ENCODE peak calls at places on chromosomes 16 and 17, in four cellular contexts. J, D, Q and M are unnamed samples.

GRCh38 chr17:48612854-48613691 is 2.0 kb downstream of the HOXB8 start:
- DNase-seq in J (peak; percentile 79), D (peak; percentile 88), Q (peak; percentile 15), M (no peak)

GRCh38 chr17:32445976-32446375 is 1.7 kb downstream of the PSMD11 start:
- DNase-seq in D (no peak), Q (no peak), J (peak; percentile 30), M (no peak)

GRCh38 chr16:89471225-89471624 is 19.1 kb downstream of the ANKRD11 start:
- DNase-seq in Q (no peak), D (no peak), J (no peak), M (no peak)

GRCh38 chr16:21953541-21953902 is 361 bp downstream of the UQCRC2 start:
- DNase-seq in J (no peak), D (no peak), Q (no peak), M (no peak)

GRCh38 chr17:66461343-66461995 is 159.1 kb downstream of the PRKCA start:
- DNase-seq in Q (no peak), J (no peak), D (no peak), M (no peak)

GRCh38 chr17:78748730-78749317 is 33.2 kb downstream of the CYTH1 start:
- DNase-seq in Q (peak; percentile 83), J (no peak), D (no peak), M (peak; percentile 74)

GRCh38 chr17:72111374-72111773 is 9.4 kb upstream of the SOX9 start:
- DNase-seq in D (peak; percentile 86), Q (no peak), J (no peak), M (no peak)

GRCh38 chr16:77190190-77190477 is 856 bp upstream of the MON1B start:
- DNase-seq in Q (no peak), D (no peak), J (no peak), M (no peak)

GRCh38 chr17:67109111-67109510 is 64.8 kb downstream of the CACNG1 start:
- DNase-seq in Q (no peak), J (no peak), D (no peak), M (no peak)

GRCh38 chr16:87140211-87141200 is 176.7 kb downstream of the C16orf95 start:
- DNase-seq in J (no peak), Q (no peak), D (no peak), M (no peak)

GRCh38 chr16:85296859-85297698 is 184.8 kb upstream of the CIBAR2 start:
- DNase-seq in J (peak; percentile 53), Q (peak; percentile 52), D (peak; percentile 72), M (no peak)

GRCh38 chr17:15306406-15306970 is 34.9 kb downstream of the TEKT3 start:
- DNase-seq in D (no peak), Q (no peak), J (no peak), M (no peak)

GRCh38 chr16:12625068-12625467 is 178.6 kb downstream of the CPPED1 start:
- DNase-seq in D (no peak), J (no peak), Q (no peak), M (no peak)

GRCh38 chr17:34168989-34169388 is 86.1 kb upstream of the CCL2 start:
- DNase-seq in J (no peak), D (no peak), Q (no peak), M (no peak)

GRCh38 chr16:84720180-84720579 is 20.4 kb downstream of the USP10 start:
- DNase-seq in Q (no peak), D (peak; percentile 71), J (no peak), M (no peak)

GRCh38 chr16:88408561-88408960 is 25.8 kb downstream of the ZNF469 start:
- DNase-seq in J (no peak), D (no peak), Q (no peak), M (no peak)

GRCh38 chr16:10388987-10389386 is 3.1 kb downstream of the ATF7IP2 start:
- DNase-seq in D (no peak), Q (no peak), J (no peak), M (no peak)

GRCh38 chr17:47869114-47869513 is 18.2 kb upstream of the SP6 start:
- DNase-seq in Q (no peak), J (no peak), D (no peak), M (no peak)

GRCh38 chr17:53627511-53627910 is 195.2 kb upstream of the KIF2B start:
- DNase-seq in J (peak; percentile 26), D (no peak), Q (no peak), M (no peak)

GRCh38 chr16:14496047-14496770 is 133.9 kb downstream of the PARN start:
- DNase-seq in J (no peak), Q (no peak), D (no peak), M (no peak)

GRCh38 chr17:43406676-43407645 is 8.2 kb downstream of the ARL4D start:
- DNase-seq in D (no peak), Q (no peak), J (peak; percentile 72), M (no peak)

GRCh38 chr17:73360961-73361761 is 49.4 kb upstream of the CDC42EP4 start:
- DNase-seq in Q (no peak), J (no peak), D (no peak), M (no peak)

GRCh38 chr17:3447625-3448024 is 14.0 kb upstream of the OR1E2 start:
- DNase-seq in Q (peak; percentile 6), J (peak; percentile 52), D (no peak), M (no peak)

GRCh38 chr16:9123871-9124270 is 32.4 kb downstream of the HAPSTR1 start:
- DNase-seq in Q (no peak), J (peak; percentile 80), D (no peak), M (no peak)

GRCh38 chr17:1379930-1380313 is 20.1 kb downstream of the YWHAE start:
- DNase-seq in Q (no peak), J (no peak), D (no peak), M (peak; percentile 74)

GRCh38 chr16:57512296-57513001 is 23.9 kb downstream of the CCDC102A start:
- DNase-seq in D (peak; percentile 3), J (no peak), Q (no peak), M (no peak)

GRCh38 chr16:10521681-10522274 is 58.6 kb downstream of the EMP2 start:
- DNase-seq in D (peak; percentile 75), Q (peak; percentile 79), J (peak; percentile 69), M (no peak)

GRCh38 chr17:65115721-65116312 is 21.4 kb upstream of the RGS9 start:
- DNase-seq in Q (no peak), D (no peak), J (no peak), M (no peak)

GRCh38 chr16:1458336-1458976 is 14.1 kb upstream of the CCDC154 start:
- DNase-seq in J (no peak), D (no peak), Q (no peak), M (no peak)

GRCh38 chr17:76726766-76727718 is at the start of gene METTL23:
- DNase-seq in D (peak; percentile 89), Q (peak; percentile 68), J (peak; percentile 81), M (no peak)

GRCh38 chr17:81050645-81051625 is 16.0 kb downstream of the BAIAP2 start:
- DNase-seq in Q (no peak), J (no peak), D (no peak), M (no peak)

GRCh38 chr16:68526143-68526781 is 12.8 kb upstream of the ZFP90 start:
- DNase-seq in Q (peak; percentile 90), J (peak; percentile 15), D (no peak), M (no peak)

GRCh38 chr17:7330099-7331015 is 1.2 kb upstream of the NEURL4 start:
- DNase-seq in Q (peak; percentile 76), J (peak; percentile 90), D (peak; percentile 94), M (no peak)

GRCh38 chr17:44533533-44534246 is 23.6 kb upstream of the FZD2 start:
- DNase-seq in Q (peak; percentile 81), D (peak; percentile 94), J (peak; percentile 93), M (no peak)
- TF ChIP-seq PBX3 in Q (no peak), D (no peak), J (no peak), M (no peak)

GRCh38 chr17:82315703-82316358 is 1.6 kb downstream of the CD7 start:
- DNase-seq in J (no peak), D (no peak), Q (no peak), M (no peak)

GRCh38 chr17:82316651-82317393 is 586 bp downstream of the CD7 start:
- DNase-seq in J (no peak), Q (no peak), D (no peak), M (no peak)

GRCh38 chr17:82318772-82319606 is 1.6 kb upstream of the CD7 start:
- DNase-seq in Q (no peak), J (no peak), D (no peak), M (no peak)

GRCh38 chr17:82318169-82318498 is 726 bp upstream of the CD7 start:
- DNase-seq in D (no peak), Q (no peak), J (no peak), M (no peak)

DNA sequence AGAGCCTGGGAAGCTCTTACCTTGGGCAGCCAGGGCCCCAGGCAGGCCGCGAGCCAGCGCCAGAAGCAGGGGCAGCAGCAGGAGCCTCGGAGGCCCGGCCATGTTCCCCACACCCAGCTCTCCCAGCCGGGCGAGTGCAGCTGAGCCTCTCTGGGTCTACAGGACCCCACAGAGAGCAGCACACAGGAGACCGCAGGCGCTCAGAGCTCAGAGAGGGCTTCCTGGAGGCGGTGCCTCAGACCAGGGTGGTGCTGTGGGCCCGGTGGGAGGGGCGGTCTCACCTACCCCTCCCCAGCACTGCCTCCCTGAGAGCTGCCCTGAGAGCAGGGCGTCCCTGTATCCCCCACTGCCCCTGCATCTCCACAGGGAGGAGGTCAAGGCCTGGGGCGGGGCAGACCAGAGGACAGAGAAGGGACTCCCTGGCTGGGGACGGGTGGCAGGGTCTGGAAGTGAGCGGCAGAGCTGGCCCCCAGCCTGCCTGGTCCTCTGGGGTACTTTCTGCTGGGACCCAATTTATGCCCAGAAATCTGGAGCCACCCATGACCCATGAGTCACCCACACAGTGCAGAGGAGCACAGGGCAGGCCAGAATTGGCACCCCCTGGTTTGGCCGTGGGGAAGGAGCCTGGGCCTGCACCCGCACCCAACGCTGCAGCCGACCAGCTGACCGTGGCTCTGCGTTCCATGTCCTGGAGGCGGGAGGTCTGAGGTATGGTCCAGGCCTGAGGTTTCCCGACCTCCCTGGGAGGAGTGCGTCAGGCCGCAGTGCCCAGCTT is at the start of gene CD7:
- DNase-seq in J (no peak), D (no peak), Q (peak; percentile 64), M (no peak)
- TF ChIP-seq PBX3 in J (no peak), D (no peak), Q (no peak), M (no peak)

GRCh38 chr17:35893751-35894150 is 13.6 kb upstream of the CCL5 start:
- DNase-seq in D (no peak), J (no peak), Q (no peak), M (no peak)

GRCh38 chr17:35898283-35899070 is 18.3 kb upstream of the CCL5 start:
- DNase-seq in J (peak; percentile 40), Q (no peak), D (no peak), M (no peak)

GRCh38 chr17:35895602-35896001 is 15.4 kb upstream of the CCL5 start:
- DNase-seq in D (no peak), J (no peak), Q (no peak), M (no peak)

GRCh38 chr17:35894206-35894605 is 14.0 kb upstream of the CCL5 start:
- DNase-seq in Q (no peak), J (no peak), D (no peak), M (no peak)

DNA sequence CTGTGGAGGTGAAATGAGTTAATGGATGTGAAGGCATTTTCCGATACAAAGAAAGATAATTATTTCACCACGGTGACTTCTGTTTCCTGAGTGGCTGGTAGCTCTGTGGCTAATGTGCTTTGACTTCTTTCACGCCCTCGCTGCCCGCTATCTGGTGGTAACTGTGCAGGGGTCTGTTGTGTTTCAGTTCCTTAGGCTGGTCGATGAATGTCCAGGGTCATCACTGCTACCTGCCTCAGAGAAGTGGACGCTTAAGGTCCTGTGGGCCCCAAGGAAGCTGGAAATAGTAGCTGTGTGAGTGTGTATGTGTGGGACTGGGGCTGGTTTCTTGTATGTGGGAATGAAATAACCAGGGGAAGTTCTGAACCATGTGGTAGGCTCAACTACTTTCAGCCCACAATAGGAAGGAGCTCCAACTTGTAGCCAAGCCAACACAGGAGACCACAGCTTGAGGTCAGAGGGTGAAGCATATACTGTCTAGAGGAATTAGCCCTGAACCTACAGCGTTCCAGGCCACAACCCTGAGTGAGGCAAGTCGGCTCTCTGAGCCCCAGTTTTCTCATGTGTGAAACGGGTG is 15.9 kb upstream of the CCL5 start:
- DNase-seq in J (no peak), D (no peak), Q (no peak), M (no peak)
- TF ChIP-seq PBX3 in J (no peak), D (no peak), Q (no peak), M (no peak)

GRCh38 chr16:24119807-24120206 is 136.3 kb upstream of the CACNG3 start:
- DNase-seq in D (no peak), Q (no peak), J (no peak), M (no peak)
- TF ChIP-seq PBX3 in D (no peak), Q (no peak), J (no peak), M (no peak)